ENCODE peak calls at places on chromosomes 2 and 18, in eight cellular contexts. U, W, E, P, D, H, F and Q are unnamed samples.
A peak's percentile ranks its signal among the peaks of the same experiment; 100 is the strongest.

GRCh38 chr2:110780461-110780860 is 48.1 kb downstream of the ACOXL start:
- DNase-seq in U (no peak), W (no peak), E (no peak), P (no peak), D (no peak), H (no peak), F (no peak), Q (no peak)

GRCh38 chr2:178123163-178123562 is 10.9 kb downstream of the RBM45 start:
- DNase-seq in U (no peak), W (no peak), E (no peak), P (no peak), D (no peak), H (no peak), F (no peak), Q (no peak)

GRCh38 chr2:202643012-202643858 is 8.5 kb downstream of the FAM117B start:
- DNase-seq in U (no peak), W (no peak), E (no peak), P (no peak), D (no peak), H (no peak), F (no peak), Q (no peak)

GRCh38 chr18:27750014-27750413 is 426.9 kb downstream of the CDH2 start:
- DNase-seq in U (no peak), W (peak; percentile 66), E (peak; percentile 16), P (no peak), D (peak; percentile 73), H (peak; percentile 66), F (no peak), Q (peak; percentile 29)

GRCh38 chr18:74869904-74870863 is 272.5 kb downstream of the ZNF407 start:
- DNase-seq in U (no peak), W (no peak), E (no peak), P (no peak), D (no peak), H (no peak), F (no peak), Q (no peak)

GRCh38 chr2:227411320-227411989 is 23.7 kb upstream of the SCYGR1 start:
- DNase-seq in U (no peak), W (no peak), E (no peak), P (no peak), D (peak; percentile 28), H (peak; percentile 73), F (no peak), Q (no peak)

GRCh38 chr18:3861495-3861894 is 411.5 kb downstream of the TGIF1 start:
- DNase-seq in U (no peak), W (no peak), E (no peak), P (no peak), D (no peak), H (no peak), F (no peak), Q (no peak)

GRCh38 chr2:233844836-233845235 is 9.5 kb downstream of the HJURP start:
- DNase-seq in U (peak; percentile 48), W (no peak), E (no peak), P (no peak), D (no peak), H (no peak), F (no peak), Q (no peak)

GRCh38 chr2:30741576-30741975 is 65.7 kb downstream of the CAPN13 start:
- DNase-seq in U (no peak), W (no peak), E (no peak), P (no peak), D (no peak), H (no peak), F (peak; percentile 27), Q (no peak)

GRCh38 chr18:76429262-76430126 is 65.5 kb downstream of the ZNF516 start:
- DNase-seq in U (no peak), W (no peak), E (no peak), P (no peak), D (peak; percentile 37), H (peak; percentile 35), F (no peak), Q (no peak)

GRCh38 chr2:101710690-101711318 is 13.3 kb downstream of the MAP4K4 start:
- DNase-seq in U (no peak), W (no peak), E (no peak), P (no peak), D (no peak), H (peak; percentile 61), F (no peak), Q (no peak)

GRCh38 chr2:12495247-12495868 is 221.4 kb upstream of the TRIB2 start:
- DNase-seq in U (no peak), W (no peak), E (no peak), P (no peak), D (no peak), H (no peak), F (no peak), Q (no peak)

GRCh38 chr18:80149667-80150066 is 40.6 kb downstream of the ADNP2 start:
- DNase-seq in U (no peak), W (no peak), E (no peak), P (no peak), D (no peak), H (no peak), F (no peak), Q (no peak)

GRCh38 chr18:80147418-80148315 is 38.6 kb downstream of the ADNP2 start:
- DNase-seq in U (peak; percentile 91), W (peak; percentile 42), E (peak; percentile 84), P (peak; percentile 84), D (peak; percentile 85), H (peak; percentile 84), F (peak; percentile 93), Q (peak; percentile 86)

GRCh38 chr18:80145191-80145799 is 36.2 kb downstream of the ADNP2 start:
- DNase-seq in U (no peak), W (no peak), E (no peak), P (no peak), D (peak; percentile 34), H (peak; percentile 29), F (no peak), Q (no peak)

GRCh38 chr18:80148316-80149199 is 39.5 kb downstream of the ADNP2 start:
- DNase-seq in U (no peak), W (no peak), E (no peak), P (peak; percentile 63), D (peak; percentile 38), H (peak; percentile 50), F (peak; percentile 20), Q (no peak)

DNA sequence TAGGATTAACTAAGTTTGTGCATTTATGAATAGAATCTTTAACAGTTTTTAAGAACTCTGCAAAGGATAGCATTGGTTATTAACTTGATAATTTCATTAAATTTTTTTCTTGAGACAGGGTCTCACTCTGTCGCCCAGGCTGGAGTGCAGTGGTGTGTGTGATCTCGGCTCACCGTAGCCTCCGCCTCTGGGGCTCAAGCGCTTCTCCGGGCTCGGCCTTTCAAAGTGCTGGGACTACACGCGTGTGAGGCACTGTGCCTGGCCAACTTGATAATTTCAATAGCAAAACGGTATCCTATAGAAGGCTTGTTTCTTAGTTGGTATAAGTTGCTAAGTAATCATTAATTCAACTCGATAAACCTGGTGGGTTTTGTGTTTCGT is 38.0 kb downstream of the ADNP2 start:
- DNase-seq in U (no peak), W (no peak), E (no peak), P (no peak), D (no peak), H (peak; percentile 51), F (no peak), Q (no peak)
- H3K4me3 ChIP-seq in U (peak overlapping the region; percentile 9), W (peak overlapping the region; percentile 66), E (peak overlapping the region; percentile 68), P (peak overlapping the region; percentile 59), D (peak overlapping the region; percentile 66), H (peak overlapping the region; percentile 82), F (peak overlapping the region; percentile 53), Q (peak overlapping the region; percentile 40)

GRCh38 chr2:199851499-199851816 is 466 bp upstream of the FTCDNL1 start:
- DNase-seq in U (no peak), W (no peak), E (no peak), P (no peak), D (no peak), H (no peak), F (no peak), Q (no peak)
- H3K4me3 ChIP-seq in U (peak overlapping the region; percentile 48), W (peak overlapping the region; percentile 64), E (peak overlapping the region; percentile 54), P (peak overlapping the region; percentile 67), D (peak overlapping the region; percentile 44), H (peak overlapping the region; percentile 75), F (peak overlapping the region; percentile 56), Q (peak overlapping the region; percentile 83)

DNA sequence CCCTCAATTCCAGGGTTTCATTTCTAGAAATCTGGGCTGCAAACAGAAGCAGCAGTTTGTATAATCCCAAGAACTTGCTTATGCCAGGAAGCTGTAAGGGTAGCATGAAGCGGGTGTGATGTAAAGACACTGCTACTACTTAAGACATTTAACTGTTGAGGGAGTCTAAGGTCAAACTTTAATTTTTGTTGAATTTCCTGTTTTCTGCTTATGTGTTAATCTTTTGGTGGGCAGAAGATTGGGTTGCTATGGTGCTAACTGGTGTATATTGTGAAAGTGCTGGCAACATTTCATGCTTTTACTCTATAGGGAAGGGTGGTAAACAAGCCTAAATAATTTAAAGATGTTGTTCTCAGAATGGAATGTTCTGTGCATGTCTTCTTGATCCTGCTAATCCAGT is 2.7 kb downstream of the NCOA1 start:
- DNase-seq in U (no peak), W (no peak), E (no peak), P (no peak), D (peak; percentile 85), H (peak; percentile 23), F (no peak), Q (no peak)
- H3K4me3 ChIP-seq in U (no peak overlapping the region), W (peak overlapping the region; percentile 71), E (peak overlapping the region; percentile 99), P (peak overlapping the region; percentile 81), D (no peak overlapping the region), H (peak overlapping the region; percentile 87), F (no peak overlapping the region), Q (peak overlapping the region; percentile 87)

GRCh38 chr2:241229563-241230401 is 41.3 kb downstream of the ANO7 start:
- DNase-seq in U (peak; percentile 57), W (no peak), E (peak; percentile 8), P (peak; percentile 18), D (no peak), H (no peak), F (no peak), Q (no peak)

GRCh38 chr2:241226723-241227634 is 38.5 kb downstream of the ANO7 start:
- DNase-seq in U (peak; percentile 72), W (no peak), E (peak; percentile 26), P (peak; percentile 39), D (peak; percentile 54), H (no peak), F (no peak), Q (no peak)

GRCh38 chr2:241228860-241229516 is 40.5 kb downstream of the ANO7 start:
- DNase-seq in U (peak; percentile 66), W (no peak), E (peak; percentile 7), P (peak; percentile 26), D (no peak), H (no peak), F (no peak), Q (no peak)

GRCh38 chr2:241227635-241227993 is 39.1 kb downstream of the ANO7 start:
- DNase-seq in U (peak; percentile 9), W (no peak), E (peak; percentile 7), P (peak; percentile 17), D (no peak), H (no peak), F (no peak), Q (no peak)

DNA sequence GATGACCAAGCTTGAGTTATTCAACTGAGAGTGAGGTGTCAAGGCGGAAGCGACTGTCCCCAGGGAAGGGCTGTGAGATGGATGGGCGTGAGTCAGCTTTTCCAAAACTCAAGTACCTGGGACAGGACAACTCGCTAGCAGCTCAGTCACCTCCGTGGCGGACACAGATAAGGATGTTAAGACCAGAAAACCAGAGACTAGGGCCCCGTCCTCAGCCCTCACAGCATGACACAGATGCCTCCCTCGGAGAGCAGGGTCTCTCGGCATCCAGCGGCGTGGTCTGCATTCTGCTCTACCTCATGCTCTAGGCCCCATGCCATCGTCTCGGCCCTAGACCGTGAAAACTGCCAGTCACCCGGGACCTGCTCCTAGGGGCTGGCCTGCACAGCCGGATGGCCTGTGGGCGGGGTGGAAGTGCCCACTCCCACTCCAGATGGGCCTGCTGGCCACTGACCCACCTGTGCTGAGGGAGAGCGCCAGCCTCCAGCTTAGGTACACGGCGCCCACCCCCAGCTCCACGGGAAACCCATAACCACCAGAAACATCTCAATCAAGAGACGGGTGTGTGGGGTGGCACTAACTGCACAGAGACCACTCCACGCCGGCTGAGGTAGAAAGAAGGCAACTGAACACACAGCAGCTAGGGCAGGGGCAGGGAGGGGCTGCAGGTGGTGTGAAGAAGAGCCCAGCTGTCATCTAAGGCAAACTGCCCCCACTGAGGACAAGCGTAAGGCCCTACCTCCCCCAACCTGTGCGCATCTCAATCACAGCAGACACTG is 39.8 kb downstream of the ANO7 start:
- DNase-seq in U (peak; percentile 77), W (no peak), E (peak; percentile 19), P (peak; percentile 41), D (no peak), H (peak; percentile 34), F (no peak), Q (peak; percentile 3)
- H3K4me3 ChIP-seq in U (no peak overlapping the region), W (no peak overlapping the region), E (no peak overlapping the region), P (no peak overlapping the region), D (no peak overlapping the region), H (no peak overlapping the region), F (no peak overlapping the region), Q (no peak overlapping the region)